ENCODE peak calls at places on chromosomes 4 and X, in eight cellular contexts. One of them, this sample, is unnamed.

GRCh38 chr4:48375651-48376291 is 34.4 kb downstream of the SLAIN2 start:
- DNase-seq in RWPE1: peak
- DNase-seq in mucosa of descending colon: peak
- DNase-seq in H9: no peak
- DNase-seq in endothelial cell: no peak
- DNase-seq in tibial artery: no peak
- DNase-seq in GM06990: no peak
- DNase-seq in right atrium auricular region: no peak
- DNase-seq in this sample: no peak

GRCh38 chrX:72340046-72340445 is 34.3 kb upstream of the CITED1 start:
- DNase-seq in RWPE1: no peak
- DNase-seq in mucosa of descending colon: no peak
- DNase-seq in H9: no peak
- DNase-seq in endothelial cell: no peak
- DNase-seq in tibial artery: no peak
- DNase-seq in GM06990: no peak
- DNase-seq in right atrium auricular region: no peak
- DNase-seq in this sample: no peak

GRCh38 chr4:184968784-184969201 is 49.5 kb upstream of the HELT start:
- DNase-seq in RWPE1: peak
- DNase-seq in mucosa of descending colon: peak
- DNase-seq in H9: peak
- DNase-seq in endothelial cell: no peak
- DNase-seq in tibial artery: no peak
- DNase-seq in GM06990: no peak
- DNase-seq in right atrium auricular region: peak
- DNase-seq in this sample: no peak

GRCh38 chrX:146208821-146209220 is 391.2 kb downstream of the SLITRK2 start:
- DNase-seq in RWPE1: no peak
- DNase-seq in mucosa of descending colon: no peak
- DNase-seq in H9: no peak
- DNase-seq in endothelial cell: no peak
- DNase-seq in tibial artery: no peak
- DNase-seq in GM06990: no peak
- DNase-seq in right atrium auricular region: no peak
- DNase-seq in this sample: no peak

GRCh38 chr4:155566241-155566823 is 100.3 kb upstream of the GUCY1A1 start:
- DNase-seq in RWPE1: no peak
- DNase-seq in mucosa of descending colon: no peak
- DNase-seq in H9: no peak
- DNase-seq in endothelial cell: no peak
- DNase-seq in tibial artery: no peak
- DNase-seq in GM06990: no peak
- DNase-seq in right atrium auricular region: no peak
- DNase-seq in this sample: no peak

GRCh38 chr4:73676881-73677323 is 56.7 kb upstream of the RASSF6 start:
- DNase-seq in RWPE1: peak
- DNase-seq in mucosa of descending colon: no peak
- DNase-seq in H9: no peak
- DNase-seq in endothelial cell: no peak
- DNase-seq in tibial artery: no peak
- DNase-seq in GM06990: no peak
- DNase-seq in right atrium auricular region: no peak
- DNase-seq in this sample: no peak

GRCh38 chrX:43822015-43822414 is 60.2 kb downstream of the MAOB start:
- DNase-seq in RWPE1: peak
- DNase-seq in mucosa of descending colon: no peak
- DNase-seq in H9: no peak
- DNase-seq in endothelial cell: no peak
- DNase-seq in tibial artery: no peak
- DNase-seq in GM06990: no peak
- DNase-seq in right atrium auricular region: no peak
- DNase-seq in this sample: no peak

GRCh38 chr4:110005461-110006056 is 92.9 kb downstream of the EGF start:
- DNase-seq in RWPE1: peak
- DNase-seq in mucosa of descending colon: no peak
- DNase-seq in H9: no peak
- DNase-seq in endothelial cell: no peak
- DNase-seq in tibial artery: no peak
- DNase-seq in GM06990: peak
- DNase-seq in right atrium auricular region: no peak
- DNase-seq in this sample: no peak

GRCh38 chrX:68807818-68808217 is 21.0 kb upstream of the EFNB1 start:
- DNase-seq in RWPE1: no peak
- DNase-seq in mucosa of descending colon: no peak
- DNase-seq in H9: no peak
- DNase-seq in endothelial cell: peak
- DNase-seq in tibial artery: no peak
- DNase-seq in GM06990: no peak
- DNase-seq in right atrium auricular region: no peak
- DNase-seq in this sample: no peak

GRCh38 chr4:170758988-170759387 is 669.2 kb upstream of the AADAT start:
- DNase-seq in RWPE1: no peak
- DNase-seq in mucosa of descending colon: no peak
- DNase-seq in H9: no peak
- DNase-seq in endothelial cell: no peak
- DNase-seq in tibial artery: no peak
- DNase-seq in GM06990: no peak
- DNase-seq in right atrium auricular region: no peak
- DNase-seq in this sample: no peak

GRCh38 chr4:112813790-112814189 is 176.8 kb downstream of the LARP7 start:
- DNase-seq in RWPE1: no peak
- DNase-seq in mucosa of descending colon: no peak
- DNase-seq in H9: no peak
- DNase-seq in endothelial cell: no peak
- DNase-seq in tibial artery: no peak
- DNase-seq in GM06990: peak
- DNase-seq in right atrium auricular region: no peak
- DNase-seq in this sample: no peak

GRCh38 chr4:6688879-6689505 is 4.7 kb upstream of the S100P start:
- DNase-seq in RWPE1: peak
- DNase-seq in mucosa of descending colon: peak
- DNase-seq in H9: peak
- DNase-seq in endothelial cell: no peak
- DNase-seq in tibial artery: no peak
- DNase-seq in GM06990: no peak
- DNase-seq in right atrium auricular region: no peak
- DNase-seq in this sample: peak

GRCh38 chr4:82715731-82716617 is 82.6 kb downstream of the SCD5 start:
- DNase-seq in RWPE1: no peak
- DNase-seq in mucosa of descending colon: no peak
- DNase-seq in H9: no peak
- DNase-seq in endothelial cell: no peak
- DNase-seq in tibial artery: no peak
- DNase-seq in GM06990: no peak
- DNase-seq in right atrium auricular region: no peak
- DNase-seq in this sample: no peak

GRCh38 chrX:104343408-104344129 is 88.8 kb upstream of the ESX1 start:
- DNase-seq in RWPE1: peak
- DNase-seq in mucosa of descending colon: peak
- DNase-seq in H9: peak
- DNase-seq in endothelial cell: peak
- DNase-seq in tibial artery: peak
- DNase-seq in GM06990: no peak
- DNase-seq in right atrium auricular region: no peak
- DNase-seq in this sample: peak

DNA sequence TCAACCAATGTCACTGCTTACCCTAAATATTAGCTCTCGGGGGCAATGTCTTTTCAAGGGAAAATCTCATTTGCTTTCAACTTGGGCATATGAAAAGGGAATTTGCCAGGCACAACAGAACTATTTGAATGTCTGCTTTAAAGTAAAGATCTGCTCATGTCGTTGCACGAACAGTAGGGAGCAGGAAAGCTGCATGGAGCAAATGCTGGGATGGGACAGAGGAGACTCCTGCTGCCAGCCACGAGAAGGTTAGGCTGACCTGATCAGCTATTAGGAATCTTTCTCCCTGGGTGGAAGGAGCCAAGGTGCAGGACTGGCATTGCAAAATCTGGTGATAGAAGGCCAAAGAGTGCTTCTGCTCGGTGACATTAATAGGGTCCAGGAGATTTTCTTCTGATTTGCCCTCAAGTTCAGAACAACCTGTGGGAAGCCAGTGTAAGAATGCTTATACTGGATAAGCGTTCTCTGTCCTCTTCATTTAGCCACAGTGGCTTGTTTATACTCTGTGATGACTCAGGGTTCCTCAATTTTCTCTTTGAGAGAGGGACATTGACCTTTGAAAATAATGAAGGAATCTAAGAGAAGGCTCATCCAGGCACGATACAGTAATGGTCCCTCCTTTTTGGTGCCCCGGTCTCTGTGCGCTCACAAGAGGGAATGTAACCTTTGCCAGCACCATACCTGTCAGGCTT is 22.9 kb downstream of the FHL1 start:
- DNase-seq in RWPE1: no peak
- DNase-seq in mucosa of descending colon: no peak
- DNase-seq in H9: no peak
- DNase-seq in endothelial cell: no peak
- DNase-seq in tibial artery: no peak
- DNase-seq in GM06990: no peak
- DNase-seq in right atrium auricular region: no peak
- DNase-seq in this sample: no peak
- TF ChIP-seq CTCF in RWPE1: no peak
- TF ChIP-seq CTCF in mucosa of descending colon: no peak
- TF ChIP-seq CTCF in H9: no peak
- TF ChIP-seq CTCF in endothelial cell: no peak
- TF ChIP-seq CTCF in tibial artery: no peak
- TF ChIP-seq CTCF in GM06990: no peak
- TF ChIP-seq CTCF in right atrium auricular region: peak
- TF ChIP-seq CTCF in this sample: no peak

GRCh38 chr4:98599617-98600016 is 58.8 kb downstream of the TSPAN5 start:
- DNase-seq in RWPE1: no peak
- DNase-seq in mucosa of descending colon: no peak
- DNase-seq in H9: no peak
- DNase-seq in endothelial cell: no peak
- DNase-seq in tibial artery: no peak
- DNase-seq in GM06990: no peak
- DNase-seq in right atrium auricular region: no peak
- DNase-seq in this sample: no peak
- TF ChIP-seq CTCF in RWPE1: no peak
- TF ChIP-seq CTCF in mucosa of descending colon: no peak
- TF ChIP-seq CTCF in H9: no peak
- TF ChIP-seq CTCF in endothelial cell: no peak
- TF ChIP-seq CTCF in tibial artery: no peak
- TF ChIP-seq CTCF in GM06990: no peak
- TF ChIP-seq CTCF in right atrium auricular region: no peak
- TF ChIP-seq CTCF in this sample: no peak

GRCh38 chr4:7699040-7699439 is 240.6 kb downstream of the AFAP1 start:
- DNase-seq in RWPE1: no peak
- DNase-seq in mucosa of descending colon: no peak
- DNase-seq in H9: no peak
- DNase-seq in endothelial cell: no peak
- DNase-seq in tibial artery: peak
- DNase-seq in GM06990: no peak
- DNase-seq in right atrium auricular region: no peak
- DNase-seq in this sample: no peak

GRCh38 chr4:7697821-7698220 is 241.8 kb downstream of the AFAP1 start:
- DNase-seq in RWPE1: no peak
- DNase-seq in mucosa of descending colon: no peak
- DNase-seq in H9: no peak
- DNase-seq in endothelial cell: no peak
- DNase-seq in tibial artery: no peak
- DNase-seq in GM06990: no peak
- DNase-seq in right atrium auricular region: no peak
- DNase-seq in this sample: no peak

GRCh38 chr4:7697326-7697725 is 242.3 kb downstream of the AFAP1 start:
- DNase-seq in RWPE1: no peak
- DNase-seq in mucosa of descending colon: no peak
- DNase-seq in H9: no peak
- DNase-seq in endothelial cell: no peak
- DNase-seq in tibial artery: no peak
- DNase-seq in GM06990: no peak
- DNase-seq in right atrium auricular region: no peak
- DNase-seq in this sample: no peak

GRCh38 chr4:7699825-7700224 is 239.8 kb downstream of the AFAP1 start:
- DNase-seq in RWPE1: no peak
- DNase-seq in mucosa of descending colon: no peak
- DNase-seq in H9: no peak
- DNase-seq in endothelial cell: no peak
- DNase-seq in tibial artery: no peak
- DNase-seq in GM06990: no peak
- DNase-seq in right atrium auricular region: no peak
- DNase-seq in this sample: no peak

DNA sequence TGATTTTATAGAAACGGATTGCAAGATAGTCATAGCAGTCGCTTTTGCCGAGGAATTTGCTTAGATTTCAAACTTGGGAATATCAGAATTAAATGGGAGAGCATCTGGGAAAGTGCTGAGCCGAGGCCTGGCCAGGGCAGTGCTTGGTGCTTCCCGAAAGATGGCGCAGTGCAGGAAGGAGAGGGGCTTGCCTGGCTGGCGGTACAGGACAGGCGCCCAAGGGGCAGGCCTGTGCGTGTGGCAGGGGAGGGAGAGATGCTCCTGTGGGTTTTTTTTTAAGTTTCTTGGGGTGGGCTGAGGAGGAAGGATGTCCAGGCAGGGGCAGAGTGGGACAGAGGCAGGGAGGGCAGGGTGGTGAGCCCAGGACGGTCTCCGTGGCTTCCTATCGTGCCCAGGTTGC is 241.1 kb downstream of the AFAP1 start:
- DNase-seq in RWPE1: no peak
- DNase-seq in mucosa of descending colon: no peak
- DNase-seq in H9: peak
- DNase-seq in endothelial cell: no peak
- DNase-seq in tibial artery: no peak
- DNase-seq in GM06990: no peak
- DNase-seq in right atrium auricular region: no peak
- DNase-seq in this sample: no peak
- TF ChIP-seq CTCF in RWPE1: no peak
- TF ChIP-seq CTCF in mucosa of descending colon: no peak
- TF ChIP-seq CTCF in H9: peak
- TF ChIP-seq CTCF in endothelial cell: no peak
- TF ChIP-seq CTCF in tibial artery: no peak
- TF ChIP-seq CTCF in GM06990: no peak
- TF ChIP-seq CTCF in right atrium auricular region: no peak
- TF ChIP-seq CTCF in this sample: no peak

DNA sequence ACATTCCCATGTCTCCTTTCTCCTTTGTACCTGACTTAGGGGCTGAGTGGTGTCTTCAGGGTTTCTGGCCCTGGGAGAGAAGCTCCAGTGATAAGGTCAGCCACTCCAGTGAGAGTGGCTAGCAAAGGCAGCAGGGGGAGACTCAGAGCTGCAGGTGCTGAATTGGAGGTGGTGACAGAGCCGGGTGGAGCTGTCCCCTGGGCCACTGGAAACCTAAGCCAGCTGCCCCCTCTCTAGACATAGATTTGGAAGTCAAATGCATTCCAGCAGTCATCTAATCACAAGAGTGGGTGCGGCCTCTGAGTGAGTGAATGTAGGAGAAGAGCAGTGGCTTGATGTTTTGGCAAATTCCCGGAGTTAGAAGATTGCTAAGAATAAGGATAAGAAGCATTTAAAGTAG is 28.5 kb downstream of the TRIM2 start:
- DNase-seq in RWPE1: no peak
- DNase-seq in mucosa of descending colon: peak
- DNase-seq in H9: peak
- DNase-seq in endothelial cell: peak
- DNase-seq in tibial artery: no peak
- DNase-seq in GM06990: no peak
- DNase-seq in right atrium auricular region: no peak
- DNase-seq in this sample: no peak
- TF ChIP-seq CTCF in RWPE1: no peak
- TF ChIP-seq CTCF in mucosa of descending colon: no peak
- TF ChIP-seq CTCF in H9: peak
- TF ChIP-seq CTCF in endothelial cell: no peak
- TF ChIP-seq CTCF in tibial artery: no peak
- TF ChIP-seq CTCF in GM06990: peak
- TF ChIP-seq CTCF in right atrium auricular region: peak
- TF ChIP-seq CTCF in this sample: peak

GRCh38 chr4:143335979-143336827 is 473 bp upstream of the GAB1 start:
- DNase-seq in RWPE1: peak
- DNase-seq in mucosa of descending colon: peak
- DNase-seq in H9: peak
- DNase-seq in endothelial cell: peak
- DNase-seq in tibial artery: peak
- DNase-seq in GM06990: peak
- DNase-seq in right atrium auricular region: peak
- DNase-seq in this sample: peak
- TF ChIP-seq CTCF in RWPE1: no peak
- TF ChIP-seq CTCF in mucosa of descending colon: no peak
- TF ChIP-seq CTCF in H9: peak
- TF ChIP-seq CTCF in endothelial cell: no peak
- TF ChIP-seq CTCF in tibial artery: no peak
- TF ChIP-seq CTCF in GM06990: no peak
- TF ChIP-seq CTCF in right atrium auricular region: no peak
- TF ChIP-seq CTCF in this sample: no peak

This sample was measured in neural crest cell.